ENCODE peak calls at places on chromosomes 1 and 21, in ten cellular contexts. K is naive thymus-derived CD4-positive, alpha-beta T cell; Y is stomach; A is HFF-Myc; T is Caco-2; Q is fibroblast of lung; B is cardiac fibroblast; J is heart left ventricle; H is AG04450; O is HCT116. Z is an unnamed sample.

GRCh38 chr1:42000781-42001180 is 82.1 kb upstream of the HIVEP3 start:
- DNase-seq in K (no peak), Y (no peak), A (no peak), T (no peak), Q (no peak), B (no peak), J (no peak), H (no peak), O (no peak), Z (no peak)

GRCh38 chr1:227169322-227169721 is 149.0 kb downstream of the CDC42BPA start:
- DNase-seq in K (no peak), Y (no peak), A (no peak), T (no peak), Q (no peak), B (no peak), J (no peak), H (no peak), O (no peak), Z (no peak)

GRCh38 chr1:65512967-65513777 is 92.7 kb downstream of the LEPR start:
- DNase-seq in K (no peak), Y (no peak), A (no peak), T (no peak), Q (peak; percentile 31), B (peak; percentile 19), J (no peak), H (no peak), O (no peak), Z (peak; percentile 63)

GRCh38 chr1:63261736-63262142 is 60.6 kb upstream of the FOXD3 start:
- DNase-seq in K (no peak), Y (no peak), A (peak; percentile 1), T (no peak), Q (no peak), B (no peak), J (no peak), H (no peak), O (no peak), Z (peak; percentile 83)

GRCh38 chr21:17513214-17514123 is 626 bp downstream of the CXADR start:
- DNase-seq in K (peak; percentile 32), Y (peak; percentile 52), A (no peak), T (peak; percentile 46), Q (peak; percentile 61), B (peak; percentile 32), J (peak; percentile 21), H (no peak), O (no peak), Z (no peak)

GRCh38 chr1:219542828-219543518 is 69.9 kb downstream of the ZC3H11B start:
- DNase-seq in K (no peak), Y (no peak), A (no peak), T (no peak), Q (peak; percentile 99), B (peak; percentile 85), J (no peak), H (no peak), O (no peak), Z (no peak)

GRCh38 chr1:58409826-58410225 is 136.7 kb downstream of the OMA1 start:
- DNase-seq in K (no peak), Y (no peak), A (peak; percentile 74), T (no peak), Q (peak; percentile 91), B (no peak), J (no peak), H (no peak), O (no peak), Z (peak; percentile 62)

GRCh38 chr1:64550946-64551345 is 81.0 kb downstream of the CACHD1 start:
- DNase-seq in K (no peak), Y (no peak), A (no peak), T (no peak), Q (peak; percentile 23), B (peak; percentile 11), J (no peak), H (no peak), O (no peak), Z (no peak)

GRCh38 chr1:94621392-94621791 is 79.8 kb upstream of the F3 start:
- DNase-seq in K (no peak), Y (peak; percentile 76), A (no peak), T (no peak), Q (peak; percentile 79), B (peak; percentile 42), J (no peak), H (no peak), O (peak; percentile 73), Z (no peak)

GRCh38 chr21:38478782-38479181 is 19.5 kb downstream of the ERG start:
- DNase-seq in K (no peak), Y (no peak), A (no peak), T (no peak), Q (peak; percentile 97), B (peak; percentile 80), J (no peak), H (no peak), O (no peak), Z (no peak)

GRCh38 chr1:43382027-43382771 is 7.4 kb downstream of the MED8 start:
- DNase-seq in K (no peak), Y (no peak), A (no peak), T (no peak), Q (no peak), B (no peak), J (no peak), H (no peak), O (no peak), Z (no peak)

GRCh38 chr1:226633541-226634155 is 85.1 kb downstream of the STUM start:
- DNase-seq in K (no peak), Y (no peak), A (no peak), T (no peak), Q (no peak), B (no peak), J (peak; percentile 10), H (no peak), O (no peak), Z (no peak)

GRCh38 chr1:17575786-17576584 is 36.5 kb downstream of the ARHGEF10L start:
- DNase-seq in K (no peak), Y (no peak), A (no peak), T (no peak), Q (no peak), B (no peak), J (no peak), H (no peak), O (no peak), Z (no peak)

GRCh38 chr1:156908541-156908940 is 11.9 kb upstream of the LRRC71 start:
- DNase-seq in K (no peak), Y (no peak), A (no peak), T (no peak), Q (no peak), B (no peak), J (no peak), H (no peak), O (no peak), Z (no peak)
- H3K4me3 ChIP-seq in K (no peak overlapping the region), Y (no peak overlapping the region), A (no peak overlapping the region), T (no peak overlapping the region), Q (no peak overlapping the region), B (no peak overlapping the region), J (no peak overlapping the region), H (no peak overlapping the region), O (peak overlapping the region; percentile 91), Z (no peak overlapping the region)

GRCh38 chr1:1438531-1439381 is 3.3 kb downstream of the VWA1 start:
- DNase-seq in K (no peak), Y (no peak), A (no peak), T (no peak), Q (no peak), B (no peak), J (no peak), H (no peak), O (no peak), Z (no peak)
- H3K4me3 ChIP-seq in K (no peak overlapping the region), Y (no peak overlapping the region), A (no peak overlapping the region), T (no peak overlapping the region), Q (no peak overlapping the region), B (no peak overlapping the region), J (no peak overlapping the region), H (no peak overlapping the region), O (no peak overlapping the region), Z (no peak overlapping the region)

DNA sequence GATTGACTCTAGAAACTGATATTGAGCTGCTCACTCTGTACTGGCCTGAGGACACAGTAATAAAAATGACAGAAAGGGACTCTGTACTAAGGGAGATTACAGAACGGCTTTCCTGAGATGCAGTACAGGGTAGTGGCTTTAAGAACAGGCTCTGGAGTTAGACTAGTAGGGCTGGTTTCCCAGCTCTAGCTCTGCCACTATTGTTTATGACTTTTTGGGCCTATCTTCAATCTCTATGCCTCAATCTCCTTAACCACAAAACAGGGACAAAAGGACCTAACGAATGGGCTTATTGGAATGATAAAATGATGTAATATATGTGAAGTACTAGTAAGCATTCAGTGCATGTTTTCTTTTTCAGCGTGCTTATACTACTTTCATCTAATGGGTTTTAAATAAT is 1.4 kb downstream of the DEPDC1 start:
- DNase-seq in K (no peak), Y (no peak), A (no peak), T (no peak), Q (no peak), B (peak; percentile 13), J (no peak), H (no peak), O (no peak), Z (no peak)
- H3K4me3 ChIP-seq in K (no peak overlapping the region), Y (no peak overlapping the region), A (peak overlapping the region; percentile 99), T (peak overlapping the region; percentile 83), Q (peak overlapping the region; percentile 92), B (no peak overlapping the region), J (peak overlapping the region; percentile 67), H (peak overlapping the region; percentile 94), O (peak overlapping the region; percentile 95), Z (peak overlapping the region; percentile 99)

GRCh38 chr1:18928406-18928805 is 26.1 kb upstream of the ALDH4A1 start:
- DNase-seq in K (no peak), Y (no peak), A (no peak), T (no peak), Q (no peak), B (no peak), J (no peak), H (no peak), O (no peak), Z (no peak)

GRCh38 chr1:18927654-18928272 is 25.4 kb upstream of the ALDH4A1 start:
- DNase-seq in K (peak; percentile 64), Y (no peak), A (no peak), T (no peak), Q (peak; percentile 83), B (peak; percentile 48), J (no peak), H (no peak), O (no peak), Z (no peak)

GRCh38 chr1:18928985-18929384 is 26.6 kb upstream of the ALDH4A1 start:
- DNase-seq in K (no peak), Y (no peak), A (no peak), T (no peak), Q (no peak), B (no peak), J (no peak), H (no peak), O (no peak), Z (no peak)

GRCh38 chr1:18926315-18927081 is 24.1 kb upstream of the ALDH4A1 start:
- DNase-seq in K (peak; percentile 77), Y (peak; percentile 57), A (peak; percentile 92), T (no peak), Q (peak; percentile 96), B (peak; percentile 98), J (peak; percentile 79), H (peak; percentile 71), O (peak; percentile 93), Z (no peak)

DNA sequence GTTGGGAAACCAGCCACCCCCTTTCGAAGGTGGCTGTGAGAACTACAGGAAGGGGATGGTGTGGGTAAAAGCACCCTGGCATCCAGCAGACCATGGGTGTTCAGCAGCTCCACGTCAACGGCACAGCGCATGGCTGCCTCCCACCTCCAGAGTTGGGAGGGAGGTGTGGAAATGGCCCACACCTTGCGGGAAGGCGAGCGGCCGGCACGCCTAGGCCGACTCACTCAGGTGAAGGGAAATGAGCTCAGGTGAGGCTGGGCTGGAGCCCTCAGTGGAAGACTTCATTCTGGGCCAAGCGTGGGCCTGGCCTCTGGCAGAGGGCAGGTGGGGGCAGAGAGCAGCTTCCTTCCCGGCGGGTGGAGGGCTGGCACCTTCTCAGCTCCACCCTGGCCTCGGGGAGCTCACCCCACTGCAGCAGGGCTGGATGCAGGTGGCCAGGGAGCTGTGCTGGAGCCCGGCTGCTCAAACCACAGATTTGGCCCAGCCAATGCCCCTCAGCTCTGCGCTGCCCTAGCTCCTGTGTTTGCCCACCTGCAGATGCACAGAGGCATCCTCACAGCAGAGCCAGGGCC is 24.8 kb upstream of the ALDH4A1 start:
- DNase-seq in K (no peak), Y (no peak), A (no peak), T (no peak), Q (no peak), B (no peak), J (no peak), H (no peak), O (no peak), Z (no peak)
- H3K4me3 ChIP-seq in K (peak overlapping the region; percentile 84), Y (no peak overlapping the region), A (peak overlapping the region; percentile 21), T (no peak overlapping the region), Q (peak overlapping the region; percentile 28), B (no peak overlapping the region), J (peak overlapping the region; percentile 46), H (peak overlapping the region; percentile 32), O (peak overlapping the region; percentile 43), Z (no peak overlapping the region)